ENCODE peak calls at places on chromosomes 7 and 10, in six cellular contexts. L, D, K, Q, B and I are unnamed samples.

GRCh38 chr7:77791956-77792355 is 6.3 kb downstream of the TMEM60 start:
- DNase-seq in L (no peak), D (no peak), K (no peak), Q (no peak), B (no peak), I (no peak)

GRCh38 chr7:42315631-42316030 is 78.6 kb upstream of the GLI3 start:
- DNase-seq in L (no peak), D (no peak), K (no peak), Q (no peak), B (no peak), I (no peak)

GRCh38 chr10:114635101-114635500 is 23.0 kb downstream of the ABLIM1 start:
- DNase-seq in L (no peak), D (no peak), K (no peak), Q (no peak), B (no peak), I (no peak)

GRCh38 chr10:121340176-121340850 is 257.9 kb downstream of the FGFR2 start:
- DNase-seq in L (no peak), D (no peak), K (no peak), Q (no peak), B (no peak), I (no peak)

GRCh38 chr10:72679838-72680241 is 12.1 kb upstream of the MCU start:
- DNase-seq in L (no peak), D (no peak), K (no peak), Q (no peak), B (no peak), I (no peak)

GRCh38 chr7:131633342-131633843 is 77.0 kb upstream of the PODXL start:
- DNase-seq in L (no peak), D (no peak), K (no peak), Q (no peak), B (no peak), I (no peak)

GRCh38 chr7:154581251-154581890 is 421.6 kb downstream of the PAXIP1 start:
- DNase-seq in L (no peak), D (no peak), K (no peak), Q (no peak), B (no peak), I (no peak)

GRCh38 chr10:131249957-131250347 is 61.6 kb downstream of the TCERG1L start:
- DNase-seq in L (no peak), D (no peak), K (no peak), Q (no peak), B (no peak), I (no peak)

GRCh38 chr10:59303018-59303417 is 59.3 kb downstream of the FAM13C start:
- DNase-seq in L (no peak), D (no peak), K (no peak), Q (no peak), B (no peak), I (no peak)

GRCh38 chr7:130149575-130150139 is 55.5 kb downstream of the TMEM209 start:
- DNase-seq in L (no peak), D (no peak), K (no peak), Q (no peak), B (peak; percentile 70), I (no peak)